ENCODE peak calls at places on chromosomes 1 and 21, in five cellular contexts. One of them, this sample, is unnamed.

GRCh38 chr1:226864311-226864710 is 6.1 kb upstream of the PSEN2 start:
- DNase-seq in mesenchymal stem cell: no peak
- DNase-seq in IMR-90: no peak
- DNase-seq in neuronal stem cell: no peak
- DNase-seq in H1: no peak
- DNase-seq in this sample: no peak

GRCh38 chr1:12594966-12595838 is 22.8 kb downstream of the DHRS3 start:
- DNase-seq in mesenchymal stem cell: peak
- DNase-seq in IMR-90: peak
- DNase-seq in neuronal stem cell: peak
- DNase-seq in H1: no peak
- DNase-seq in this sample: peak

GRCh38 chr1:33045814-33046213 is 9.1 kb upstream of the AK2 start:
- DNase-seq in mesenchymal stem cell: no peak
- DNase-seq in IMR-90: peak
- DNase-seq in neuronal stem cell: no peak
- DNase-seq in H1: no peak
- DNase-seq in this sample: no peak

GRCh38 chr1:108877324-108877812 is 583 bp downstream of the GPSM2 start:
- DNase-seq in mesenchymal stem cell: peak
- DNase-seq in IMR-90: peak
- DNase-seq in neuronal stem cell: peak
- DNase-seq in H1: no peak
- DNase-seq in this sample: no peak

GRCh38 chr1:235054466-235054865 is 74.2 kb downstream of the TOMM20 start:
- DNase-seq in mesenchymal stem cell: no peak
- DNase-seq in IMR-90: no peak
- DNase-seq in neuronal stem cell: no peak
- DNase-seq in H1: no peak
- DNase-seq in this sample: no peak

GRCh38 chr1:205963352-205963751 is 20.1 kb upstream of the SLC26A9 start:
- DNase-seq in mesenchymal stem cell: peak
- DNase-seq in IMR-90: peak
- DNase-seq in neuronal stem cell: no peak
- DNase-seq in H1: no peak
- DNase-seq in this sample: no peak

GRCh38 chr1:17075470-17076255 is 21.8 kb upstream of the SDHB start:
- DNase-seq in mesenchymal stem cell: peak
- DNase-seq in IMR-90: no peak
- DNase-seq in neuronal stem cell: no peak
- DNase-seq in H1: peak
- DNase-seq in this sample: peak

GRCh38 chr1:109273570-109274288 is 9.2 kb downstream of the PSRC1 start:
- DNase-seq in mesenchymal stem cell: no peak
- DNase-seq in IMR-90: no peak
- DNase-seq in neuronal stem cell: no peak
- DNase-seq in H1: no peak
- DNase-seq in this sample: no peak

GRCh38 chr1:5693595-5693994 is 298.6 kb downstream of the NPHP4 start:
- DNase-seq in mesenchymal stem cell: no peak
- DNase-seq in IMR-90: no peak
- DNase-seq in neuronal stem cell: no peak
- DNase-seq in H1: no peak
- DNase-seq in this sample: no peak

GRCh38 chr1:108556501-108556900 is 3.4 kb upstream of the EEIG2 start:
- DNase-seq in mesenchymal stem cell: no peak
- DNase-seq in IMR-90: no peak
- DNase-seq in neuronal stem cell: no peak
- DNase-seq in H1: no peak
- DNase-seq in this sample: no peak

GRCh38 chr21:32523463-32523862 is 61.9 kb downstream of the TCP10L start:
- DNase-seq in mesenchymal stem cell: no peak
- DNase-seq in IMR-90: no peak
- DNase-seq in neuronal stem cell: no peak
- DNase-seq in H1: no peak
- DNase-seq in this sample: no peak

GRCh38 chr1:201461783-201462441 is 7.1 kb downstream of the PHLDA3 start:
- DNase-seq in mesenchymal stem cell: peak
- DNase-seq in IMR-90: peak
- DNase-seq in neuronal stem cell: no peak
- DNase-seq in H1: no peak
- DNase-seq in this sample: no peak

GRCh38 chr1:43315963-43316737 is 15.4 kb downstream of the TIE1 start:
- DNase-seq in mesenchymal stem cell: no peak
- DNase-seq in IMR-90: no peak
- DNase-seq in neuronal stem cell: no peak
- DNase-seq in H1: no peak
- DNase-seq in this sample: no peak

GRCh38 chr1:64687725-64688285 is 57.1 kb upstream of the RAVER2 start:
- DNase-seq in mesenchymal stem cell: peak
- DNase-seq in IMR-90: peak
- DNase-seq in neuronal stem cell: no peak
- DNase-seq in H1: no peak
- DNase-seq in this sample: no peak

GRCh38 chr1:62144238-62144831 is 50.3 kb upstream of the L1TD1 start:
- DNase-seq in mesenchymal stem cell: peak
- DNase-seq in IMR-90: peak
- DNase-seq in neuronal stem cell: peak
- DNase-seq in H1: no peak
- DNase-seq in this sample: peak

DNA sequence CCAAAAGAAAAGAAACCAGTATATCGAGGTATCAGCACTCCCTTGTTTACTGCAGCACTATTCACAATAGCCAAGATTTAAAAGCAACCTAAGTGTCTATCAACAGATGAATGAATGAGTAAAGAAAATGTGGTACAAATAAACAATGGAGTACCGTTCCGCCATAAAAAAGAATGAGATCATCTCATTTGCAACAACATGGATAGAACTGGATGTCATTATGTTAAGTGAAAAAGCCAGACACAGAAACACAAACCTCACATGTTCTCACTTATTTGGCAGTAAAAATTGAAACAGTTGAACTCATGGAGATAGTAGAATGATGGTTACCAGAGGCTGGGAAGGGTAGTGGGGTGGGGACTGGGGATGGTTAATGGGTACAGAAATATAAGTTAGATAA is 4.3 kb upstream of the GNG5 start:
- DNase-seq in mesenchymal stem cell: no peak
- DNase-seq in IMR-90: no peak
- DNase-seq in neuronal stem cell: no peak
- DNase-seq in H1: no peak
- DNase-seq in this sample: no peak
- H4K91ac ChIP-seq in mesenchymal stem cell: no peak
- H4K91ac ChIP-seq in IMR-90: no peak
- H4K91ac ChIP-seq in neuronal stem cell: no peak
- H4K91ac ChIP-seq in H1: no peak
- H4K91ac ChIP-seq in this sample: no peak

GRCh38 chr1:80893140-80893539 is 907.6 kb upstream of the ADGRL2 start:
- DNase-seq in mesenchymal stem cell: peak
- DNase-seq in IMR-90: no peak
- DNase-seq in neuronal stem cell: no peak
- DNase-seq in H1: no peak
- DNase-seq in this sample: no peak
- H2AFZ ChIP-seq in mesenchymal stem cell: no peak
- H2AFZ ChIP-seq in IMR-90: no peak
- H2AFZ ChIP-seq in neuronal stem cell: peak
- H2AFZ ChIP-seq in H1: no peak
- H2AFZ ChIP-seq in this sample: no peak

DNA sequence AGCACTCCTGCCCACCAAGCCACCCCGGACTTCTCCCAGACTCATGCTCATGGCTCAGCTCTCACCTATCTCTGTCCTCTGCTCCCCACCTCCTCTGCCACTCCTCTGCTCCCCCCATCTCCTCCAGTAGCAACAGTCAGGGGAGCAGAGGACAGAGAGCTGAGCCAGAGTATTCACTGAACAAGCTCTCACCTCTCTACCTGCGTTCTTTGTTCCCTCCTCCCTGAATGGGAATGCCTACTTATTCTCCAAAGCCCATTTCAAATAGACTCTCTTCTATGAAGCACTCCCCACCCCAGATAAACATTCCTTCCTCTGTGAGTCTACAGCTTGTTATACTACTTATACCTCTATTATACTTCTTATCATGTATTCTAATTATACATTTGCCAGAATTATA is 6.4 kb upstream of the EFNA1 start:
- DNase-seq in mesenchymal stem cell: no peak
- DNase-seq in IMR-90: no peak
- DNase-seq in neuronal stem cell: no peak
- DNase-seq in H1: no peak
- DNase-seq in this sample: no peak
- H4K91ac ChIP-seq in mesenchymal stem cell: no peak
- H4K91ac ChIP-seq in IMR-90: no peak
- H4K91ac ChIP-seq in neuronal stem cell: no peak
- H4K91ac ChIP-seq in H1: no peak
- H4K91ac ChIP-seq in this sample: no peak

GRCh38 chr1:45359882-45360513 is 19.8 kb upstream of the MUTYH start:
- DNase-seq in mesenchymal stem cell: peak
- DNase-seq in IMR-90: peak
- DNase-seq in neuronal stem cell: no peak
- DNase-seq in H1: no peak
- DNase-seq in this sample: no peak

GRCh38 chr1:45370575-45370974 is 30.3 kb upstream of the MUTYH start:
- DNase-seq in mesenchymal stem cell: no peak
- DNase-seq in IMR-90: no peak
- DNase-seq in neuronal stem cell: no peak
- DNase-seq in H1: no peak
- DNase-seq in this sample: no peak

GRCh38 chr1:45364294-45364693 is 24.1 kb upstream of the MUTYH start:
- DNase-seq in mesenchymal stem cell: no peak
- DNase-seq in IMR-90: no peak
- DNase-seq in neuronal stem cell: no peak
- DNase-seq in H1: no peak
- DNase-seq in this sample: no peak

GRCh38 chr1:45365051-45365450 is 24.8 kb upstream of the MUTYH start:
- DNase-seq in mesenchymal stem cell: no peak
- DNase-seq in IMR-90: no peak
- DNase-seq in neuronal stem cell: no peak
- DNase-seq in H1: no peak
- DNase-seq in this sample: no peak
- H2AFZ ChIP-seq in mesenchymal stem cell: no peak
- H2AFZ ChIP-seq in IMR-90: no peak
- H2AFZ ChIP-seq in neuronal stem cell: peak
- H2AFZ ChIP-seq in H1: no peak
- H2AFZ ChIP-seq in this sample: no peak

DNA sequence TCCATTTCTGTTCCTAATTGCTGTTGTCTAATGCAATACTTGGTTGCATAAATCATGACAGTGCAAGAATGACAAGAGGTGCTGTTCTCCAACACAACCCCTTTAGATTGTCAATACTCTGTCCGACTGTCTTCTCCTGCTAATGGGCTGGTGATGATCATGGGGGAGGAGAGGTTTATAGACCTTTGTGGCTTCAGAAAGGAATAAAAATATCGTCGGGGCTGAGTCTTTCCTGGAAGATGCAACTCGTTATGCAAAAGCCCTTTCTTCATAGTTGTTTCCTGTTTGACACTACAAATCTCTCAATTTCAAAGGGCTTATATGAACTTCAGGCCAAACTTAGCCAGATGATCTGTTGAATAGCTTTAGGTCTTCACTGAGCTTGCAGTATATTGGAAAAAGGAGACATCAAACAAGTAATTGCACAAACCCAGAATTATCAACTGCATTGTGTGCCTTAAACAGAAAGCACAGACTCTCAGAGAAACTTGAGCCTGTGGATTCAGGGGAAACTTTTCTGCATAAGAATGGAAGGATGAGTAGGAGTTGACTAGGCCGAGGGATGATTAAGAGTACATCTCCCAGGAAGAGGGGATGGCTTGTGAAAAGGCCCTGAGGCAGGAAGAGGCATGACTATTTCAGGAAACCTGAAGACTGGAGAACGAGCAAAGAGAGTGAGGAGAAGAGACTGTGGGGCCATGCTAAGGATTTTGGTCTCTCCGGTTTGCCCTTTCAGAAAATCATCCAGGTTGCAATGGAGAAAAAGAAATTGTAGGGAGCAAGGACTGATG is 107.6 kb downstream of the TSEN15 start:
- DNase-seq in mesenchymal stem cell: peak
- DNase-seq in IMR-90: no peak
- DNase-seq in neuronal stem cell: no peak
- DNase-seq in H1: no peak
- DNase-seq in this sample: no peak
- H4K91ac ChIP-seq in mesenchymal stem cell: no peak
- H4K91ac ChIP-seq in IMR-90: no peak
- H4K91ac ChIP-seq in neuronal stem cell: no peak
- H4K91ac ChIP-seq in H1: no peak
- H4K91ac ChIP-seq in this sample: no peak

DNA sequence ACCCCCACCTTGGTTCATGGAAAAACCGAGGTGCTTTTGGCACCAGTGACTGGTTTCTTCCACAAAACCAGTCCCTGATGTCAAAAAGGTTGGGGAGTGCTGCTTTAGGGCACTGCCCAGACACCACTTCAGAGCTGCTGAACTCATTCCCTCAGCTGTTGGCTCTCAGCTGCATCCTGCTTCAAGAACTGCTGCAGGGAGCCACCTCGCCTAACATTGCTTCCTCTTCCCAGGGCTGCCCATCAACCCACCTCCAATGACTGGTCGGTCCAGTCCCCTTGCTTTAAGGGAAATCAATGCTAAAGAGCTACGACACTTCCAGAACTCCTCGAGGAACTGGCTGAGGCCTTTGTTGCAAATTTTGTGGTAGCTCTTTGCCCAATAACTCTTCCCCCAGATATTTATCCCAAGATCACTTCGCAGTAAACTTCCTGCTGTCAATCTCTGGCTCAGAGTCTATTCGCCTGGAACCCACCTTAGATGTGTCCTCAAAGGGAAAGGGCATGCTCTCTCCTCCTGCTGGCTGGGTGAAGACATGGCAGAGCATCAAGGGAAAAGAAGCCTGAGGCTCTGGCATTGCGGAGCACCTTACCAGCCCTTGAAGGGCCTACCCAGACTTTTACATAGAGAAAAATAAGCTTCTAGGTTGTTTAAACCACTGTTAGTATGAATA is 29.0 kb downstream of the C1orf52 start:
- DNase-seq in mesenchymal stem cell: no peak
- DNase-seq in IMR-90: no peak
- DNase-seq in neuronal stem cell: no peak
- DNase-seq in H1: no peak
- DNase-seq in this sample: peak
- H2AFZ ChIP-seq in mesenchymal stem cell: no peak
- H2AFZ ChIP-seq in IMR-90: no peak
- H2AFZ ChIP-seq in neuronal stem cell: no peak
- H2AFZ ChIP-seq in H1: no peak
- H2AFZ ChIP-seq in this sample: no peak

GRCh38 chr1:36148821-36149236 is 457 bp downstream of the TRAPPC3 start:
- DNase-seq in mesenchymal stem cell: no peak
- DNase-seq in IMR-90: no peak
- DNase-seq in neuronal stem cell: no peak
- DNase-seq in H1: no peak
- DNase-seq in this sample: no peak
- H4K91ac ChIP-seq in mesenchymal stem cell: peak
- H4K91ac ChIP-seq in IMR-90: peak
- H4K91ac ChIP-seq in neuronal stem cell: no peak
- H4K91ac ChIP-seq in H1: peak
- H4K91ac ChIP-seq in this sample: no peak